ENCODE peak calls at places on chromosomes 3 and 15, in nine cellular contexts. I is tibial artery; Z is AG20443; W is upper lobe of right lung; F is transverse colon; D is right atrium auricular region; R is activated T-cell treated with anti-CD3 and anti-CD28 coated beads, Interleukin-2, amount 50 U/mL, for 48 hours; J is NAMALWA; G is AG09309. N is an unnamed sample.

GRCh38 chr15:35394416-35394815 is 151.5 kb downstream of the DPH6 start:
- DNase-seq in I (no peak), Z (no peak), W (no peak), F (no peak), D (no peak), R (no peak), J (no peak), G (no peak), N (no peak)

GRCh38 chr3:17832021-17832420 is 89.6 kb upstream of the TBC1D5 start:
- DNase-seq in I (no peak), Z (no peak), W (no peak), F (no peak), D (no peak), R (no peak), J (no peak), G (no peak), N (no peak)

GRCh38 chr3:155495387-155495786 is 201.9 kb upstream of the STRIT1 start:
- DNase-seq in I (no peak), Z (no peak), W (no peak), F (no peak), D (no peak), R (no peak), J (no peak), G (no peak), N (no peak)

GRCh38 chr3:9732080-9732752 is 681 bp downstream of the BRPF1 start:
- DNase-seq in I (no peak), Z (peak; percentile 41), W (peak; percentile 76), F (peak; percentile 26), D (no peak), R (peak; percentile 61), J (peak; percentile 49), G (no peak), N (peak; percentile 59)

GRCh38 chr3:46866720-46867549 is 3.7 kb upstream of the MYL3 start:
- DNase-seq in I (peak; percentile 89), Z (peak; percentile 83), W (peak; percentile 91), F (peak; percentile 84), D (peak; percentile 87), R (peak; percentile 90), J (peak; percentile 56), G (no peak), N (peak; percentile 91)

GRCh38 chr15:98651581-98652220 is 3.4 kb downstream of the IGF1R start:
- DNase-seq in I (no peak), Z (no peak), W (no peak), F (no peak), D (no peak), R (no peak), J (no peak), G (no peak), N (peak; percentile 13)

GRCh38 chr15:70528270-70528706 is 235.1 kb downstream of the UACA start:
- DNase-seq in I (no peak), Z (no peak), W (no peak), F (peak; percentile 50), D (no peak), R (peak; percentile 66), J (peak; percentile 86), G (no peak), N (peak; percentile 57)

GRCh38 chr3:136187868-136188267 is 8.3 kb downstream of the MSL2 start:
- DNase-seq in I (no peak), Z (no peak), W (no peak), F (no peak), D (no peak), R (no peak), J (no peak), G (no peak), N (no peak)

GRCh38 chr3:69505770-69506407 is 120.0 kb upstream of the FRMD4B start:
- DNase-seq in I (no peak), Z (no peak), W (no peak), F (no peak), D (no peak), R (no peak), J (no peak), G (no peak), N (no peak)

GRCh38 chr15:42772126-42772525 is 35.2 kb upstream of the CDAN1 start:
- DNase-seq in I (peak; percentile 76), Z (no peak), W (no peak), F (peak; percentile 17), D (no peak), R (no peak), J (no peak), G (no peak), N (no peak)

GRCh38 chr3:133874761-133875438 is 20.8 kb downstream of the RAB6B start:
- DNase-seq in I (no peak), Z (no peak), W (no peak), F (no peak), D (no peak), R (no peak), J (no peak), G (no peak), N (no peak)

N was measured in stimulated activated naive CD8-positive, alpha-beta T cell treated with anti-CD3 and anti-CD28 coated beads, Interleukin-15, Interleukin-2, amounts not matched to agents 100 U/mL and 50 U/mL, for 24 hours.